ENCODE peak calls at places on chromosomes 13 and 19, in five cellular contexts. R is stimulated activated CD4-positive, alpha-beta T cell treated with anti-CD3 and anti-CD28 coated beads, Interleukin-1b, Interleukin-23, amount 100 ng/mL, for 1 hour; I is neural crest cell; C is retina; U is breast epithelium. M is an unnamed sample.

GRCh38 chr19:53333071-53333465 is 481 bp upstream of the ZNF845 start:
- DNase-seq in U (no peak), R (no peak), I (peak; percentile 40), C (no peak), M (no peak)

GRCh38 chr19:17081672-17082630 is 6.4 kb downstream of the MYO9B start:
- DNase-seq in I (no peak), U (no peak), R (no peak), C (no peak), M (peak; percentile 88)

GRCh38 chr19:42255766-42256750 is 1.1 kb upstream of the ERF start:
- DNase-seq in I (peak; percentile 49), U (no peak), R (no peak), C (peak; percentile 69), M (peak; percentile 75)

GRCh38 chr13:49690990-49691886 is at the start of gene EBPL:
- DNase-seq in I (peak; percentile 92), C (peak; percentile 93), U (peak; percentile 92), R (peak; percentile 49), M (peak; percentile 95)

GRCh38 chr13:30667014-30667413 is 49.3 kb downstream of the USPL1 start:
- DNase-seq in U (no peak), C (no peak), I (no peak), R (no peak), M (no peak)

GRCh38 chr13:70923863-70924752 is 815.9 kb upstream of the KLHL1 start:
- DNase-seq in C (no peak), U (no peak), I (no peak), R (no peak), M (no peak)

GRCh38 chr19:50311723-50312635 is 17.2 kb downstream of the KCNC3 start:
- DNase-seq in I (peak; percentile 52), R (no peak), C (peak; percentile 46), U (no peak), M (no peak)

GRCh38 chr13:27036236-27036981 is 135.2 kb downstream of the USP12 start:
- DNase-seq in C (no peak), U (no peak), I (no peak), R (no peak), M (peak; percentile 1)

GRCh38 chr13:45799451-45799850 is 52.1 kb downstream of the SIAH3 start:
- DNase-seq in R (no peak), C (no peak), I (no peak), U (no peak), M (peak; percentile 19)

GRCh38 chr13:88223958-88224357 is 552.8 kb downstream of the SLITRK5 start:
- DNase-seq in U (no peak), C (no peak), R (no peak), I (no peak), M (no peak)

GRCh38 chr19:50510700-50511068 is 307 bp downstream of the JOSD2 start:
- DNase-seq in R (no peak), I (no peak), U (no peak), C (no peak), M (no peak)

GRCh38 chr19:48696353-48697010 is 711 bp downstream of the FUT2 start:
- DNase-seq in R (no peak), C (peak; percentile 44), U (no peak), I (no peak), M (no peak)

GRCh38 chr19:48206402-48207093 is 36.1 kb downstream of the ZSWIM9 start:
- DNase-seq in C (no peak), R (no peak), U (no peak), I (no peak), M (no peak)

GRCh38 chr13:110478405-110479214 is 82.9 kb downstream of the RAB20 start:
- DNase-seq in U (no peak), R (no peak), I (no peak), C (no peak), M (no peak)

GRCh38 chr19:14561832-14562351 is 10.0 kb downstream of the NDUFB7 start:
- DNase-seq in U (no peak), C (no peak), R (no peak), I (no peak), M (peak; percentile 80)